ENCODE peak calls at places on chromosome 10, in four cellular contexts. B is choroid plexus epithelial cell; Z is HCEC 1CT; U is stimulated activated CD8-positive, alpha-beta memory T cell treated with anti-CD3 and anti-CD28 coated beads, Interleukin-7, amount 100 ng/mL, for 48 hours. P is an unnamed sample.

GRCh38 chr10:102780246-102780645 is 36.5 kb downstream of the WBP1L start:
- DNase-seq in U (no peak), B (peak), Z (peak), P (no peak)

GRCh38 chr10:71266147-71266917 is 52.7 kb upstream of the SLC29A3 start:
- DNase-seq in Z (peak), U (no peak), B (peak), P (no peak)

GRCh38 chr10:29730969-29731368 is 96.2 kb upstream of the SVIL start:
- DNase-seq in B (no peak), U (no peak), Z (no peak), P (no peak)

GRCh38 chr10:71754562-71754961 is 18.8 kb downstream of the VSIR start:
- DNase-seq in U (no peak), Z (no peak), B (no peak), P (no peak)

GRCh38 chr10:73060738-73061635 is 35.7 kb downstream of the P4HA1 start:
- DNase-seq in Z (peak), U (no peak), B (peak), P (no peak)

GRCh38 chr10:111968624-111969023 is 214.9 kb downstream of the GPAM start:
- DNase-seq in B (no peak), U (no peak), Z (no peak), P (no peak)

GRCh38 chr10:126876456-126876855 is 28.8 kb upstream of the DOCK1 start:
- DNase-seq in B (no peak), Z (no peak), U (no peak), P (no peak)

GRCh38 chr10:72353028-72353962 is 1.4 kb downstream of the DNAJB12 start:
- DNase-seq in B (peak), Z (peak), U (no peak), P (no peak)

GRCh38 chr10:35271086-35271834 is 65.0 kb upstream of the CCNY start:
- DNase-seq in U (no peak), B (no peak), Z (no peak), P (no peak)

GRCh38 chr10:3668276-3668960 is 116.6 kb downstream of the KLF6 start:
- DNase-seq in U (no peak), B (peak), Z (no peak), P (no peak)

GRCh38 chr10:17882557-17882956 is 69.2 kb upstream of the SLC39A12 start:
- DNase-seq in B (peak), U (no peak), Z (no peak), P (no peak)

GRCh38 chr10:132393695-132394181 is 3.3 kb upstream of the PWWP2B start:
- DNase-seq in U (no peak), Z (no peak), B (no peak), P (no peak)